ENCODE peak calls at places on chromosomes 6 and 20, in eight cellular contexts. G is lower lobe of right lung; J is cardiac muscle cell; F is mucosa of descending colon; Y is CD4-positive, alpha-beta T cell; L is MM.1S; I is HFF-Myc; U is fibroblast of mammary gland. V is an unnamed sample.

GRCh38 chr6:152598421-152598820 is 38.7 kb downstream of the SYNE1 start:
- DNase-seq in Y (no peak), F (no peak), I (no peak), U (peak; percentile 62), L (no peak), J (no peak), G (no peak), V (no peak)

GRCh38 chr6:166492092-166492491 is 94.4 kb downstream of the RAMACL start:
- DNase-seq in I (no peak), G (no peak), Y (no peak), U (no peak), F (no peak), J (no peak), L (no peak), V (no peak)

GRCh38 chr6:113464959-113465358 is 392.2 kb upstream of the MARCKS start:
- DNase-seq in I (peak; percentile 36), Y (no peak), U (peak; percentile 91), G (no peak), L (no peak), J (no peak), F (no peak), V (no peak)

GRCh38 chr6:75282706-75283105 is 1.9 kb downstream of the TMEM30A start:
- DNase-seq in L (no peak), J (no peak), I (no peak), Y (no peak), G (no peak), U (no peak), F (no peak), V (no peak)

GRCh38 chr6:79634491-79634890 is 3.4 kb downstream of the SH3BGRL2 start:
- DNase-seq in F (no peak), G (no peak), Y (no peak), U (no peak), L (no peak), J (no peak), I (no peak), V (no peak)

GRCh38 chr20:49138431-49138830 is 49.7 kb downstream of the STAU1 start:
- DNase-seq in I (no peak), U (no peak), F (no peak), G (no peak), L (no peak), Y (no peak), J (no peak), V (no peak)

GRCh38 chr20:51529758-51530157 is 12.8 kb downstream of the NFATC2 start:
- DNase-seq in F (peak; percentile 54), Y (peak; percentile 58), L (no peak), U (no peak), J (no peak), G (no peak), I (no peak), V (peak; percentile 46)

GRCh38 chr6:206264-206663 is 86.0 kb upstream of the DUSP22 start:
- DNase-seq in F (no peak), U (no peak), I (no peak), Y (no peak), G (no peak), J (no peak), L (no peak), V (no peak)

GRCh38 chr20:53901064-53901463 is 169.3 kb downstream of the BCAS1 start:
- DNase-seq in I (no peak), G (no peak), Y (no peak), F (peak; percentile 54), J (no peak), L (no peak), U (peak; percentile 88), V (no peak)

GRCh38 chr20:45861157-45862075 is 4.0 kb downstream of the ZSWIM3 start:
- DNase-seq in L (no peak), G (no peak), Y (no peak), U (no peak), I (no peak), J (no peak), F (peak; percentile 53), V (no peak)

GRCh38 chr6:68126089-68126749 is 508.9 kb upstream of the ADGRB3 start:
- DNase-seq in J (no peak), G (no peak), I (no peak), Y (no peak), L (no peak), U (peak; percentile 1), F (no peak), V (peak; percentile 43)

DNA sequence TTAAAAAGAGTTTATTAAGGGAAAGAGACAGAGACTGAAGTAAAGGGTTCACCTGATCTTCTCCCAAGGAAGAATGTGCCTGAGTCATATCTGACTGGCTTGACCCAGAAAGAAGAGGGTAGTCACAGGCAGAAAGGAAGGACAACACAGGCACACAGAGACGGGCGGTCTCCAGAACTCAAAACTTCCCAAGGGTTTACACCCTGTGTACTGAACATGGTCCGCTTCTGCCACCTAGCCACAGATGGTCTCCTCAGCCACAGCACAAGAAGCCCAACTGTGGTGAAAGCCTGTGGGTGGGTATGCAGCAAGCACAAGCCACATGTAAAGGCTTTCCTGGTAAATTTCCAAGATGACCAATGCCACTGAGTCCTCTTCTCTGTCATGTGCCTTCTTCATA is 17.2 kb downstream of the UNC5CL start:
- DNase-seq in Y (no peak), L (no peak), U (peak; percentile 40), F (no peak), I (peak; percentile 27), J (peak; percentile 25), G (no peak), V (no peak)
- TF ChIP-seq CTCF in Y (no peak), L (no peak), U (no peak), F (no peak), I (peak; percentile 38), J (peak; percentile 6), G (no peak), V (no peak)

GRCh38 chr20:63821824-63822223 is 9.2 kb downstream of the ZBTB46 start:
- DNase-seq in Y (no peak), J (no peak), F (no peak), I (no peak), L (no peak), U (no peak), G (no peak), V (no peak)

GRCh38 chr20:63815613-63815862 is 15.5 kb downstream of the ZBTB46 start:
- DNase-seq in J (no peak), L (no peak), F (no peak), U (no peak), I (no peak), G (no peak), Y (no peak), V (no peak)

GRCh38 chr20:63815869-63816268 is 15.2 kb downstream of the ZBTB46 start:
- DNase-seq in U (no peak), G (no peak), I (no peak), L (no peak), J (no peak), F (no peak), Y (no peak), V (no peak)

GRCh38 chr20:63822276-63822696 is 8.8 kb downstream of the ZBTB46 start:
- DNase-seq in Y (no peak), L (no peak), I (no peak), U (no peak), J (no peak), G (peak; percentile 64), F (peak; percentile 22), V (no peak)

DNA sequence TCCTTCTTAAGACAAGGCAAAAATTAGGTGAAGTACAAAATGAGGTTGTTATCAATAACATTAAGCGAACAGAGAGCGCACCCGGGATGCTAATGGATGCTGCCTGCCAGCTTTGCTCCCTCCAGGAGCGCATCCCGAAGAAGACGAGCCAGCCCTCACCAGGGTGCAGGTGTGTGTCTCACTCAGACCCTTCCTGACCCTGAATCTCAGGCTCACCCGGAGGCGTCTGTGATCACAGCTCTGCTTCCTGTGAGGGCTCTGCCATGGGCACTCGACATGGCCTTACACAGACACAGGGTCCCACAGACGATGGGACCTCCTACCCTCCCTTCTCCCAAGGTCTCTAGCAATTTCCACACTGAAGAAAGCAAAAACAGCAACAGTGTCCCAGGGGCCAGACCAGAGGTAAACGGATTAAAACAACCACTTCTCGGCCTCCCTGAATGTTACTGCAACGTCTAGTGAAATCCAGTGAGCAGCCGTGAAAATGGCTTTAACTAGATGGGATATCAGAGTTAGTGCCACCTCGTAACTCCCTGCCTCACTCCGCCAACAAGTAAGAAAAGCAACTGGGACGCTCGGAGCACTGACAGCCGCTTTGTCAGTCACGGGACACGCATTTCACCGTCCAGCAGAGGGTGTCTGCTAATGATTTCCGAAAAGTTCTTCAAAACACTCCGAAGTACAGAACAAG is 11.7 kb downstream of the ZBTB46 start:
- DNase-seq in J (no peak), I (no peak), U (peak; percentile 28), F (peak; percentile 62), Y (no peak), L (peak; percentile 60), G (no peak), V (no peak)
- TF ChIP-seq CTCF in J (peak; percentile 36), I (peak; percentile 39), U (peak; percentile 26), F (no peak), Y (no peak), L (peak; percentile 45), G (peak; percentile 33), V (no peak)

GRCh38 chr6:3750324-3751018 is 1.0 kb downstream of the PXDC1 start:
- DNase-seq in U (peak; percentile 68), Y (no peak), G (peak; percentile 91), F (peak; percentile 77), I (no peak), L (no peak), J (peak; percentile 36), V (peak; percentile 48)

GRCh38 chr6:3751730-3752537 is 421 bp upstream of the PXDC1 start:
- DNase-seq in G (peak; percentile 92), U (peak; percentile 87), L (peak; percentile 55), Y (peak; percentile 37), I (no peak), J (peak; percentile 92), F (peak; percentile 78), V (peak; percentile 83)

GRCh38 chr6:3751019-3751729 is at the start of gene PXDC1:
- DNase-seq in G (peak; percentile 62), Y (no peak), I (no peak), F (no peak), L (no peak), U (no peak), J (peak; percentile 38), V (peak; percentile 52)

GRCh38 chr6:3753228-3753795 is 1.8 kb upstream of the PXDC1 start:
- DNase-seq in J (no peak), G (no peak), Y (no peak), I (no peak), U (no peak), L (no peak), F (peak; percentile 29), V (no peak)

DNA sequence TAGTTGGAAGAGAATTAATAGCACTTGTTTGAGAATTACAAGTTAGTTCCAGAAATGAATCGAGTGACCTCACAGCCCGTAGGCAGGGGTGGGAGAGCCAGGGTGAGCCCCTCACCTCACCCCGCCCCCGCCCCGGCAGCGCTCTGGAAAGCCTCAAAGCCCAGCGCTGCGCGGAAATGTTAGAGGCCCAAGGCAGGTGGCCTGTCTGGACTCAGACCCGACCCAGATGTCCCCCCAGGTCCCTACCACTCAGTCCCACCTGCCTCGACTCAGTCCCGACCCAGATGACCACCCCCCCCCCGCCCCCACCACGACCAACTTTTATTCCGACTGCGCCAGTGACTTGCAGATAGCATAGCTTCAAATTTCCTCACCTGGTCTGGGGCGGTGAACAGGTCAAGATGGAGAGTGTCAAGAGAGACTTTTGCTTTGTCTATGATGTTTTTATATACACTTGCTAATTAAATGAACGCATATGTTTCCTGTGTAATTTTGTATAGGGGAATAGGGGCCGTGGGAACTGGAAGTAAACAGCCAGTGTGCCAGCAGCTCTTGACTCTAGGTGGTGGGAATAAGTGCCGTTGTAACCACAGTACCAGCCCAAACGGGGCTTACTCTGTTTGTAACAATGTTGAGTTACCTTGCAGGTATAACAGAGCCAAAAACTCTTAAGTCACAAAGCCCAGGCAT is 1.2 kb upstream of the PXDC1 start:
- DNase-seq in I (no peak), U (no peak), Y (no peak), L (no peak), F (no peak), J (no peak), G (no peak), V (no peak)
- TF ChIP-seq CTCF in I (no peak), U (no peak), Y (no peak), L (no peak), F (no peak), J (no peak), G (no peak), V (no peak)

GRCh38 chr20:44288252-44288651 is 22.8 kb downstream of the FITM2 start:
- DNase-seq in Y (no peak), J (no peak), I (no peak), U (no peak), F (peak; percentile 28), L (no peak), G (no peak), V (no peak)
- TF ChIP-seq CTCF in Y (no peak), J (no peak), I (no peak), U (no peak), F (no peak), L (no peak), G (no peak), V (no peak)